ENCODE peak calls at places on chromosome 14, in seven cellular contexts. H, G, O, F, N, S and D are unnamed samples.

GRCh38 chr14:100025111-100025510 is 40.1 kb upstream of the EVL start:
- DNase-seq in H (peak), G (peak), O (peak), F (peak), N (peak), S (peak), D (peak)

GRCh38 chr14:24311837-24312615 is 724 bp downstream of the LTB4R start:
- DNase-seq in H (no peak), G (no peak), O (peak), F (no peak), N (no peak), S (no peak), D (no peak)

GRCh38 chr14:105423488-105424195 is 4.0 kb downstream of the MTA1 start:
- DNase-seq in H (no peak), G (no peak), O (no peak), F (no peak), N (no peak), S (no peak), D (no peak)

GRCh38 chr14:78633747-78634146 is 463.6 kb downstream of the NRXN3 start:
- DNase-seq in H (no peak), G (peak), O (no peak), F (no peak), N (no peak), S (no peak), D (no peak)

GRCh38 chr14:78863143-78863542 is 693.0 kb downstream of the NRXN3 start:
- DNase-seq in H (peak), G (peak), O (peak), F (peak), N (no peak), S (peak), D (peak)

GRCh38 chr14:35973770-35974169 is 147.6 kb downstream of the BRMS1L start:
- DNase-seq in H (peak), G (no peak), O (no peak), F (no peak), N (no peak), S (no peak), D (no peak)

GRCh38 chr14:27338012-27338411 is 740.2 kb upstream of the NOVA1 start:
- DNase-seq in H (peak), G (no peak), O (no peak), F (no peak), N (no peak), S (no peak), D (no peak)

GRCh38 chr14:105173901-105174894 is 5.6 kb upstream of the JAG2 start:
- DNase-seq in H (no peak), G (no peak), O (no peak), F (no peak), N (no peak), S (no peak), D (no peak)

GRCh38 chr14:38723954-38724353 is 379.1 kb downstream of the SEC23A start:
- DNase-seq in H (no peak), G (no peak), O (no peak), F (no peak), N (no peak), S (peak), D (no peak)

GRCh38 chr14:103451401-103451800 is 66.2 kb downstream of the MARK3 start:
- DNase-seq in H (no peak), G (no peak), O (no peak), F (no peak), N (no peak), S (no peak), D (no peak)

GRCh38 chr14:106838991-106839769 is 1312.8 kb downstream of the TMEM121 start:
- DNase-seq in H (no peak), G (no peak), O (no peak), F (no peak), N (no peak), S (no peak), D (no peak)

GRCh38 chr14:100504372-100505078 is 82.7 kb downstream of the BEGAIN start:
- DNase-seq in H (peak), G (no peak), O (peak), F (no peak), N (peak), S (peak), D (no peak)

GRCh38 chr14:99995700-99996356 is 69.4 kb upstream of the EVL start:
- DNase-seq in H (peak), G (peak), O (peak), F (peak), N (peak), S (peak), D (peak)

GRCh38 chr14:90649557-90650135 is 166.6 kb downstream of the TTC7B start:
- DNase-seq in H (no peak), G (no peak), O (no peak), F (no peak), N (no peak), S (no peak), D (no peak)

GRCh38 chr14:99755629-99756603 is 37.3 kb upstream of the EML1 start:
- DNase-seq in H (peak), G (no peak), O (peak), F (no peak), N (no peak), S (no peak), D (peak)

GRCh38 chr14:66804141-66804540 is 296.2 kb downstream of the GPHN start:
- DNase-seq in H (no peak), G (no peak), O (no peak), F (no peak), N (no peak), S (no peak), D (no peak)

GRCh38 chr14:90758028-90758889 is 58.0 kb downstream of the TTC7B start:
- DNase-seq in H (peak), G (peak), O (peak), F (peak), N (peak), S (peak), D (peak)

GRCh38 chr14:65131176-65131765 is 29.0 kb upstream of the MAX start:
- DNase-seq in H (peak), G (no peak), O (peak), F (no peak), N (peak), S (peak), D (peak)

GRCh38 chr14:79098324-79098723 is 928.2 kb downstream of the NRXN3 start:
- DNase-seq in H (no peak), G (no peak), O (no peak), F (no peak), N (no peak), S (no peak), D (no peak)

GRCh38 chr14:97456958-97457357 is 659.8 kb downstream of the VRK1 start:
- DNase-seq in H (peak), G (no peak), O (no peak), F (no peak), N (no peak), S (no peak), D (peak)

GRCh38 chr14:56579345-56580316 is at the start of gene TMEM260:
- DNase-seq in H (peak), G (peak), O (peak), F (peak), N (peak), S (peak), D (peak)

GRCh38 chr14:91835197-91835919 is 32.0 kb downstream of the TC2N start:
- DNase-seq in H (no peak), G (no peak), O (no peak), F (no peak), N (no peak), S (peak), D (peak)

GRCh38 chr14:97878727-97879126 is 1081.5 kb downstream of the VRK1 start:
- DNase-seq in H (peak), G (no peak), O (peak), F (no peak), N (no peak), S (no peak), D (no peak)

GRCh38 chr14:33307691-33308369 is 369.2 kb downstream of the NPAS3 start:
- DNase-seq in H (peak), G (peak), O (peak), F (no peak), N (no peak), S (peak), D (no peak)

GRCh38 chr14:45651906-45652305 is 398.9 kb upstream of the MIS18BP1 start:
- DNase-seq in H (peak), G (no peak), O (no peak), F (no peak), N (no peak), S (no peak), D (no peak)

GRCh38 chr14:102140027-102140749 is 491 bp downstream of the WDR20 start:
- DNase-seq in H (no peak), G (peak), O (peak), F (no peak), N (no peak), S (peak), D (peak)

GRCh38 chr14:103742499-103743255 is 27.1 kb downstream of the ZFYVE21 start:
- DNase-seq in H (no peak), G (no peak), O (no peak), F (no peak), N (no peak), S (no peak), D (no peak)

GRCh38 chr14:35789651-35790050 is 19.4 kb downstream of the RALGAPA1 start:
- DNase-seq in H (no peak), G (no peak), O (peak), F (no peak), N (no peak), S (no peak), D (no peak)

GRCh38 chr14:56118611-56119181 is 485 bp downstream of the PELI2 start:
- DNase-seq in H (no peak), G (peak), O (peak), F (no peak), N (no peak), S (peak), D (peak)

GRCh38 chr14:85542623-85543022 is 12.7 kb downstream of the FLRT2 start:
- DNase-seq in H (no peak), G (no peak), O (no peak), F (no peak), N (no peak), S (no peak), D (no peak)

GRCh38 chr14:99213603-99214002 is 58.4 kb downstream of the BCL11B start:
- DNase-seq in H (no peak), G (no peak), O (no peak), F (no peak), N (no peak), S (no peak), D (no peak)

GRCh38 chr14:101602466-101602840 is 41.2 kb downstream of the DIO3 start:
- DNase-seq in H (no peak), G (no peak), O (no peak), F (no peak), N (no peak), S (no peak), D (no peak)

GRCh38 chr14:78316058-78316457 is 145.9 kb downstream of the NRXN3 start:
- DNase-seq in H (no peak), G (peak), O (no peak), F (no peak), N (no peak), S (no peak), D (no peak)

DNA sequence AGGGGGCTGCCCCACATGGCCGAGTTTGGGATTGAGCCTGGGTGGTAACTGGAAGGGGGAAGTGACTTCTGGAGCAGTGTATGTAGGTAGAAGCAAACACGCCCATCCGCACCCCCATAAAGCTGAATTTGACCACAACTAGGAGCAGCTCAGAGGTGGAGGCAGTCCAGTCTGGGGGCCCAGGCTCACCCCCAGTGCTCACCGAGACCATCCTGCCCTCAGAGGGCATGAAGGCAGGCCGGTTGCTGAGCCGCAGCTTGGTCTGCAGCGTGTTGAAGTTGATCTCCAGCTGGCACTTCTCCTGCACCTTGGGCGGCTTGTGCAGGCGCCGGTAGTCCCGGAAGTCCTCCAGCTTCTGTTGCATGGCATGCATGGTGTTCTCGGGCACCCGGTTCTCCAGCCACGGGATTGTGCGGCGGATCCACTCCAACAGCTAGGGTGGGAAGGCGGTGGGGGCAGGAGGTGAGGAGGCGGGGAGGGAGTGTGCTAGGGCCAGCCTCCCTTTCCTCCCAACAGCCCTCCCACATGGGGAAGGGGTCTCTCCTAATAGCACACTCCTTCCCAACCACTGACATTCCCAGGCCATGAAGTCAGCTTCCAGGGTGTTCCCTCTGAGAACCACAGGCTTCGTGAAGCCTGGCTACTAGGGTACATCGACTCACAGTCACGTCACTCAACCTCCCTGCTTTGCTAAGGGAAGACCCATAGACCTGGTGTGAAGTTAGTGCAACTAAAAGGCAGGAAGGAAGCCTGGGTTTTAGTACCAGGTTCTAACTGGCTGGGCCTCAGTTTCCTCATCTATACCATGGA is 87.0 kb downstream of the ACTN1 start:
- DNase-seq in H (peak), G (no peak), O (peak), F (no peak), N (no peak), S (no peak), D (no peak)
- TF ChIP-seq EZH2 in H (no peak), G (no peak), O (no peak), F (no peak), N (no peak), S (no peak), D (no peak)

GRCh38 chr14:72788255-72788654 is 105.6 kb downstream of the DPF3 start:
- DNase-seq in H (no peak), G (no peak), O (no peak), F (no peak), N (no peak), S (no peak), D (no peak)

GRCh38 chr14:72793154-72793725 is 100.7 kb downstream of the DPF3 start:
- DNase-seq in H (no peak), G (no peak), O (no peak), F (no peak), N (no peak), S (no peak), D (no peak)

GRCh38 chr14:72792051-72792788 is 101.7 kb downstream of the DPF3 start:
- DNase-seq in H (no peak), G (peak), O (no peak), F (no peak), N (no peak), S (no peak), D (no peak)

GRCh38 chr14:72788972-72789728 is 104.8 kb downstream of the DPF3 start:
- DNase-seq in H (no peak), G (no peak), O (no peak), F (no peak), N (no peak), S (peak), D (no peak)

GRCh38 chr14:72790887-72791566 is 102.9 kb downstream of the DPF3 start:
- DNase-seq in H (no peak), G (no peak), O (no peak), F (no peak), N (no peak), S (no peak), D (no peak)
- TF ChIP-seq EZH2phosphoT487 in H (no peak), G (no peak), O (no peak), F (no peak), N (no peak), S (no peak), D (no peak)

DNA sequence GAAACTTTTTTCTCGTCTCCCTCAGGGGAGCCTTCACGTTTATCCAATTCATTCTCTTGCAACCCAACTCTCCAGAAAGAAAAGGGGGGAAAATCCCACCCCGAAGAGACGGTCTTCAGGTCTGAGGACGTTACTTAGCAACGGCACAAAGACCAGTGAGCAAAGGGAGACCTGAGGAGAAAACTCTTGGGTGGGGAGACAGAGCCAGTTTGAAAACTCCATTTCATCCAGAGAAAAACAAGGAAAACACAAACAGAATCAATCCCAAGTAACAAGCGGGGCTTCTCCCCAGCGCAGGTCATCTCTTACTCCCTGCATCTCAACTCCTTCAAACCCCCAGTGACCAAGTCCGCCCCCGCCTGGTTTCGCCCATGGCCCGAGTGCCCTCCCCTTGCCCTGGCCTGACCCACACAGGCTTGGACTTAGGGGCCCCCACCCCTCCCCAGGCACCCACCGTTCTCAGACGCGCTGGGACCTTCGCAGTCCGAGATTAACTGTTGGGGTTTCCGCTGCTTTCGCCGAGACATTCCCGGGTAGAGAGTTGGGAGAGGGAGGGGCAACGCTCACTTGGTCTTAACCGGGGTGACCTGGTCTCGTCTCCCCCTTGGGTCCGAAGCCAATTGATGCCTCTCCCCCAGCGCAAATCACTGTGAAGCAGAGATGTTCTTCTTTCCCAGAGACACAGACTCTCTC is 10.4 kb upstream of the SALL2 start:
- DNase-seq in H (no peak), G (peak), O (no peak), F (no peak), N (no peak), S (peak), D (no peak)
- TF ChIP-seq EZH2 in H (no peak), G (no peak), O (no peak), F (no peak), N (no peak), S (no peak), D (no peak)

DNA sequence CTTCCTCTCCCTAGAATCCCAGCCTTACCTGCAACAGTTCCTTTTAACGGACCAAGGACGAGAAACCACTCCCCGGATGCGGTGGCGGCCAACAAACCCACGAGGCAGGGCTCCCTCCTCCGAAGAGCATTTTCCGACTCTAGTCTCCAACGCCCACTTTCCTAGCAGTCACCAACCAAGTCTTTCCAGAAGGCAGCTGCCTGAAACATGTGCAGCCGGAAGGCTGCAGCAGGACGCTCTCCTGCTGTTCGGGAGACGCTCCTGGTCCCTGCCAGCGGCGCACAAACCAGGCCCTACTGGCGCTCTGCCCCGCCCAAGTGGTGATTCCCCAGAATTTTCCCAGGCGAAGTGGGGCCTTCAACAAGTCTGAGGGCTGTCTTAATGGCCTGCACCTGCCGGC is 21.1 kb upstream of the ADAM20 start:
- DNase-seq in H (no peak), G (no peak), O (peak), F (no peak), N (no peak), S (peak), D (no peak)
- TF ChIP-seq EZH2phosphoT487 in H (no peak), G (no peak), O (no peak), F (no peak), N (no peak), S (no peak), D (no peak)